ENCODE peak calls at places on chromosome 1, in four cellular contexts. Z, R, K and T are unnamed samples.

GRCh38 chr1:16249838-16250241 is 12.9 kb upstream of the CPLANE2 start:
- DNase-seq in Z (no peak), R (peak), K (no peak), T (no peak)

GRCh38 chr1:54861070-54861761 is 25.8 kb downstream of the DHCR24 start:
- DNase-seq in Z (no peak), R (peak), K (no peak), T (no peak)

GRCh38 chr1:68141801-68142440 is 90.4 kb downstream of the WLS start:
- DNase-seq in Z (no peak), R (no peak), K (no peak), T (no peak)

GRCh38 chr1:153543738-153544135 is 1.9 kb downstream of the S100A4 start:
- DNase-seq in Z (no peak), R (no peak), K (no peak), T (no peak)

GRCh38 chr1:158145173-158145719 is 35.4 kb upstream of the CD1D start:
- DNase-seq in Z (no peak), R (no peak), K (no peak), T (no peak)

GRCh38 chr1:246930830-246931548 is 759 bp downstream of the AHCTF1 start:
- DNase-seq in Z (peak), R (peak), K (peak), T (peak)

GRCh38 chr1:6244401-6245054 is 549 bp downstream of the HES3 start:
- DNase-seq in Z (no peak), R (no peak), K (no peak), T (no peak)

GRCh38 chr1:201748331-201748730 is 80.6 kb upstream of the IPO9 start:
- DNase-seq in Z (no peak), R (peak), K (no peak), T (no peak)

GRCh38 chr1:59043796-59044195 is 253.1 kb upstream of the FGGY start:
- DNase-seq in Z (no peak), R (no peak), K (peak), T (no peak)

GRCh38 chr1:168833352-168833751 is 104.3 kb upstream of the DPT start:
- DNase-seq in Z (no peak), R (no peak), K (peak), T (no peak)

GRCh38 chr1:68051475-68051874 is 1.0 kb upstream of the DIRAS3 start:
- DNase-seq in Z (no peak), R (no peak), K (peak), T (no peak)

GRCh38 chr1:147292635-147293251 is 50.3 kb downstream of the CHD1L start:
- DNase-seq in Z (no peak), R (peak), K (no peak), T (no peak)

GRCh38 chr1:12177999-12178441 is 11.2 kb downstream of the TNFRSF1B start:
- DNase-seq in Z (peak), R (peak), K (no peak), T (no peak)

GRCh38 chr1:161989108-161989507 is 34.6 kb downstream of the OLFML2B start:
- DNase-seq in Z (no peak), R (no peak), K (no peak), T (no peak)

GRCh38 chr1:114482585-114482984 is 28.4 kb downstream of the TRIM33 start:
- DNase-seq in Z (no peak), R (no peak), K (no peak), T (no peak)

GRCh38 chr1:24369199-24369598 is 44.4 kb downstream of the STPG1 start:
- DNase-seq in Z (no peak), R (peak), K (no peak), T (no peak)

GRCh38 chr1:191151321-191151807 is 673.7 kb upstream of the BRINP3 start:
- DNase-seq in Z (no peak), R (no peak), K (no peak), T (no peak)

GRCh38 chr1:160163612-160164011 is 12.2 kb downstream of the ATP1A4 start:
- DNase-seq in Z (no peak), R (peak), K (no peak), T (no peak)

GRCh38 chr1:67855944-67856343 is 22.7 kb upstream of the GNG12 start:
- DNase-seq in Z (no peak), R (no peak), K (no peak), T (no peak)

GRCh38 chr1:24481843-24482610 is 20.6 kb upstream of the RCAN3 start:
- DNase-seq in Z (peak), R (no peak), K (peak), T (no peak)

GRCh38 chr1:39472826-39473225 is 18.6 kb upstream of the BMP8A start:
- DNase-seq in Z (no peak), R (no peak), K (no peak), T (no peak)

GRCh38 chr1:202852163-202852904 is 36.6 kb downstream of the RABIF start:
- DNase-seq in Z (no peak), R (no peak), K (peak), T (no peak)

GRCh38 chr1:203464226-203464625 is 11.4 kb upstream of the PRELP start:
- DNase-seq in Z (no peak), R (peak), K (no peak), T (no peak)

GRCh38 chr1:7003676-7004075 is 218.4 kb downstream of the CAMTA1 start:
- DNase-seq in Z (no peak), R (no peak), K (no peak), T (no peak)

GRCh38 chr1:171213559-171214454 is 28.7 kb downstream of the FMO2 start:
- DNase-seq in Z (no peak), R (no peak), K (no peak), T (no peak)

GRCh38 chr1:241844593-241844992 is 3.4 kb upstream of the EXO1 start:
- DNase-seq in Z (no peak), R (no peak), K (no peak), T (no peak)

GRCh38 chr1:35561972-35562680 is 4.5 kb downstream of the NCDN start:
- DNase-seq in Z (no peak), R (no peak), K (no peak), T (no peak)

GRCh38 chr1:223075834-223076233 is 67.2 kb downstream of the TLR5 start:
- DNase-seq in Z (no peak), R (no peak), K (no peak), T (no peak)

GRCh38 chr1:13469343-13469742 is 44.5 kb downstream of the LRRC38 start:
- DNase-seq in Z (no peak), R (no peak), K (peak), T (no peak)

GRCh38 chr1:35717911-35718476 is 690 bp downstream of the C1orf216 start:
- DNase-seq in Z (no peak), R (peak), K (no peak), T (peak)

GRCh38 chr1:53949023-53949611 is 3.0 kb downstream of the LRRC42 start:
- DNase-seq in Z (no peak), R (no peak), K (no peak), T (no peak)

GRCh38 chr1:224616761-224617409 is 768 bp downstream of the CNIH3 start:
- DNase-seq in Z (no peak), R (no peak), K (no peak), T (no peak)

GRCh38 chr1:154176341-154176740 is 15.6 kb downstream of the TPM3 start:
- DNase-seq in Z (no peak), R (no peak), K (peak), T (no peak)

GRCh38 chr1:230222678-230223077 is 155.6 kb downstream of the GALNT2 start:
- DNase-seq in Z (no peak), R (no peak), K (no peak), T (no peak)

GRCh38 chr1:109802136-109802900 is 38.6 kb upstream of the EPS8L3 start:
- DNase-seq in Z (peak), R (peak), K (peak), T (no peak)

GRCh38 chr1:102853701-102854187 is 254.6 kb downstream of the COL11A1 start:
- DNase-seq in Z (no peak), R (no peak), K (no peak), T (no peak)

GRCh38 chr1:19582318-19582717 is 61.8 kb upstream of the NBL1 start:
- DNase-seq in Z (peak), R (peak), K (peak), T (no peak)

DNA sequence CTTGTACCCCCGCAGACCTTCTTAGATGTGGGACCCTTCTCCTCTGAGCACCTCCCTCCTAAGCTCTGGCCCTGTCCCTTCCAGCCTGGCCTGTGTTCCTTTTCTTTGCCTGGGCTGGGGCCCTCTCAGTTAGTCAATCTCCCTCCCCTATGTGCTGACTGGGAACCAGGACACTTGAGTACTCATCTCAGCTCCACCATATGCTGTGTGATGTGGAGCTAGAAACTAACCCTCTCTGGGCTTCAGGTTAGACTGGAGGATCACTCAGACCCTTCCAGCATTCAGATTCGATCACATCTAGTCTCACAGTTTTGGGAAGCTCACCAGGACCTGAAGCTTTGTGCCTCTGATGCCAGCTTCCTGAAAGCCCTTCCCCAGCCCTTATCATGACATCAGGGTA is 40.6 kb downstream of the TRIM62 start:
- DNase-seq in Z (no peak), R (no peak), K (no peak), T (no peak)
- H3K27ac ChIP-seq in Z (no peak), R (no peak), K (no peak), T (no peak)

GRCh38 chr1:9780554-9781110 is 43.1 kb downstream of the CLSTN1 start:
- DNase-seq in Z (no peak), R (no peak), K (no peak), T (no peak)

GRCh38 chr1:9785406-9785805 is 38.4 kb downstream of the CLSTN1 start:
- DNase-seq in Z (no peak), R (no peak), K (no peak), T (no peak)

GRCh38 chr1:9782116-9782751 is 41.5 kb downstream of the CLSTN1 start:
- DNase-seq in Z (no peak), R (no peak), K (no peak), T (no peak)

GRCh38 chr1:9784508-9785133 is 39.1 kb downstream of the CLSTN1 start:
- DNase-seq in Z (peak), R (no peak), K (peak), T (no peak)

GRCh38 chr1:9782897-9783296 is 40.9 kb downstream of the CLSTN1 start:
- DNase-seq in Z (no peak), R (no peak), K (no peak), T (no peak)
- H3K27ac ChIP-seq in Z (no peak), R (no peak), K (no peak), T (no peak)

GRCh38 chr1:92843046-92843423 is 11.2 kb downstream of the RPL5 start:
- DNase-seq in Z (no peak), R (no peak), K (no peak), T (no peak)
- H3K27ac ChIP-seq in Z (no peak), R (no peak), K (no peak), T (no peak)

GRCh38 chr1:8863138-8863537 is 15.3 kb downstream of the ENO1 start:
- DNase-seq in Z (no peak), R (no peak), K (no peak), T (no peak)

GRCh38 chr1:8858112-8858668 is 20.3 kb downstream of the ENO1 start:
- DNase-seq in Z (no peak), R (no peak), K (no peak), T (no peak)

GRCh38 chr1:8858888-8859706 is 19.4 kb downstream of the ENO1 start:
- DNase-seq in Z (peak), R (no peak), K (peak), T (no peak)

GRCh38 chr1:8862528-8862927 is 16.0 kb downstream of the ENO1 start:
- DNase-seq in Z (peak), R (no peak), K (no peak), T (no peak)

DNA sequence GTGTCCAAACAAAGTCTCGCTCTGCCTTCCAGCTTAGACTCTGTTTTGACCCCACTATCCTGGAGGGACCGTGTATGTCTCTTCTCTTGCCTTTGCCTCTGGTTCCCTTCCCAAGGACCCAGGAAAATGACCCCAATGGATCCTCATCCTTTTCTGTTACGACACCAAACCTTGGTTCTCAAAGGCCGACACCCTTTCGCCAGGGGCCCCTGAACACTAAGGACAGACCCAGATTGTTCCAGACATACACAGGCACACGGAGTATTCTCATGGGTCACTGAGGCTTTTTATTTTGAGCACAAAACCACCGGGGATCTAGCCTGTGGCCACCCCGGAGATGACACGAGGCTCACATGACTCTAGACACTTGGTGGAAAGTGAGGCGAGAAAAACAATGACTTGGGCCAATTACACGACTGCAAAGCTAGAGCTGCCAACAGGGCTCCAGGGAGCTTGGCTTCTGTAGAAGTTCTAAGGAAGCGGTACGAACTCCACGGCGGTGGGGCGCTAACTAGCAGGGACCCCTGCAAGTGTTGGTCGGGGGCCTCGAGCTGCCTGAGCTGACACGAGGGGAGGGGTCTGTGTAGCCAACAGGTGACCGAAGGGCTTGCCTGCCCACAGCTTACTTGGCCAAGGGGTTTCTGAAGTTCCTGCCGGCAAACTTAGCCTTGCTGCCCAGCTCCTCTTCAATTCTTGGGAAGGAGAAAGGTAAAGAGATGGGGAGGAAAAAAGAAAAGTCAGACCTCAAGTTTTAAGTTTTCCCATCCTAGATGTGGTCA is 17.6 kb downstream of the ENO1 start:
- DNase-seq in Z (no peak), R (no peak), K (no peak), T (no peak)
- H3K27ac ChIP-seq in Z (no peak), R (peak), K (no peak), T (no peak)

GRCh38 chr1:119960501-119960900 is 64.2 kb upstream of the ADAM30 start:
- DNase-seq in Z (no peak), R (no peak), K (no peak), T (no peak)
- H3K27ac ChIP-seq in Z (no peak), R (peak), K (no peak), T (no peak)